ENCODE peak calls at places on chromosomes 12 and 14, in nine cellular contexts. Y, T, V, E, N, J, C, K and H are unnamed samples. For H3K9me3, the result is how much of the 10 kb centered on the place peaks cover.

GRCh38 chr14:94163806-94164205 is 10.3 kb upstream of the PPP4R4 start:
- DNase-seq in Y (no peak), T (no peak), V (no peak), E (no peak), N (no peak), J (no peak), C (no peak), K (no peak), H (no peak)

GRCh38 chr12:107461222-107461980 is 224.2 kb upstream of the PWP1 start:
- DNase-seq in Y (no peak), T (no peak), V (no peak), E (no peak), N (peak), J (no peak), C (peak), K (no peak), H (no peak)

GRCh38 chr12:75660805-75661404 is 149.5 kb upstream of the KRR1 start:
- DNase-seq in Y (no peak), T (no peak), V (no peak), E (no peak), N (no peak), J (no peak), C (peak), K (no peak), H (no peak)

GRCh38 chr12:107732365-107732764 is 28.6 kb downstream of the PRDM4 start:
- DNase-seq in Y (no peak), T (no peak), V (no peak), E (no peak), N (no peak), J (no peak), C (no peak), K (no peak), H (no peak)

GRCh38 chr14:72332054-72332453 is 399.8 kb downstream of the RGS6 start:
- DNase-seq in Y (no peak), T (no peak), V (peak), E (no peak), N (no peak), J (no peak), C (no peak), K (no peak), H (peak)

GRCh38 chr12:12024958-12025682 is 45.6 kb upstream of the BCL2L14 start:
- DNase-seq in Y (no peak), T (no peak), V (no peak), E (no peak), N (no peak), J (no peak), C (no peak), K (no peak), H (no peak)

GRCh38 chr12:72077111-72077820 is 138.6 kb downstream of the TPH2 start:
- DNase-seq in Y (no peak), T (no peak), V (no peak), E (no peak), N (no peak), J (no peak), C (no peak), K (no peak), H (no peak)

GRCh38 chr12:115233891-115234543 is 550.0 kb upstream of the TBX3 start:
- DNase-seq in Y (no peak), T (no peak), V (no peak), E (no peak), N (no peak), J (no peak), C (no peak), K (peak), H (no peak)

GRCh38 chr12:5565933-5566632 is 134.2 kb downstream of the NTF3 start:
- DNase-seq in Y (no peak), T (no peak), V (no peak), E (no peak), N (peak), J (no peak), C (peak), K (no peak), H (no peak)

GRCh38 chr12:62372134-62372533 is 94.5 kb upstream of the MON2 start:
- DNase-seq in Y (no peak), T (no peak), V (no peak), E (no peak), N (no peak), J (no peak), C (no peak), K (no peak), H (no peak)

GRCh38 chr14:76007852-76008251 is 22.3 kb downstream of the IFT43 start:
- DNase-seq in Y (no peak), T (no peak), V (no peak), E (no peak), N (no peak), J (no peak), C (peak), K (no peak), H (no peak)

GRCh38 chr14:104066279-104066678 is 19.2 kb upstream of the ASPG start:
- DNase-seq in Y (no peak), T (no peak), V (no peak), E (no peak), N (no peak), J (no peak), C (no peak), K (no peak), H (no peak)

GRCh38 chr14:61671086-61671485 is 24.2 kb upstream of the HIF1A start:
- DNase-seq in Y (no peak), T (no peak), V (no peak), E (no peak), N (no peak), J (no peak), C (no peak), K (no peak), H (no peak)

GRCh38 chr12:56158926-56159461 is 835 bp downstream of the MYL6 start:
- DNase-seq in Y (peak), T (peak), V (peak), E (no peak), N (peak), J (no peak), C (peak), K (peak), H (peak)

GRCh38 chr12:118544569-118544968 is 168.2 kb downstream of the SUDS3 start:
- DNase-seq in Y (no peak), T (no peak), V (no peak), E (no peak), N (no peak), J (peak), C (peak), K (no peak), H (no peak)

GRCh38 chr14:21454843-21455550 is 926 bp downstream of the CHD8 start:
- DNase-seq in Y (no peak), T (no peak), V (no peak), E (no peak), N (no peak), J (no peak), C (peak), K (no peak), H (no peak)

GRCh38 chr12:71046215-71046614 is 111.6 kb downstream of the TSPAN8 start:
- DNase-seq in Y (no peak), T (no peak), V (no peak), E (no peak), N (no peak), J (no peak), C (peak), K (no peak), H (no peak)

GRCh38 chr14:93183596-93184317 is 940 bp downstream of the MOAP1 start:
- DNase-seq in Y (no peak), T (no peak), V (no peak), E (no peak), N (no peak), J (no peak), C (no peak), K (no peak), H (no peak)

GRCh38 chr14:81594012-81594411 is 60.4 kb upstream of the SEL1L start:
- DNase-seq in Y (no peak), T (peak), V (peak), E (no peak), N (no peak), J (no peak), C (no peak), K (no peak), H (peak)

GRCh38 chr12:34188974-34189373 is 166.7 kb downstream of the ALG10 start:
- DNase-seq in Y (no peak), T (no peak), V (no peak), E (no peak), N (no peak), J (no peak), C (no peak), K (no peak), H (no peak)

GRCh38 chr12:115710104-115710564 is 567.4 kb downstream of the MED13L start:
- DNase-seq in Y (peak), T (peak), V (no peak), E (no peak), N (peak), J (no peak), C (peak), K (no peak), H (peak)

GRCh38 chr14:35140718-35141581 is 18.6 kb downstream of the PRORP start:
- DNase-seq in Y (no peak), T (no peak), V (no peak), E (no peak), N (no peak), J (no peak), C (peak), K (no peak), H (no peak)

GRCh38 chr14:95287176-95287754 is 32.4 kb downstream of the CLMN start:
- DNase-seq in Y (no peak), T (no peak), V (no peak), E (no peak), N (no peak), J (no peak), C (no peak), K (no peak), H (no peak)

GRCh38 chr12:107359382-107359781 is 266.0 kb upstream of the CRY1 start:
- DNase-seq in Y (no peak), T (no peak), V (no peak), E (no peak), N (peak), J (no peak), C (peak), K (no peak), H (no peak)

GRCh38 chr14:79468491-79468890 is 742.8 kb downstream of the DIO2 start:
- DNase-seq in Y (no peak), T (no peak), V (no peak), E (no peak), N (no peak), J (no peak), C (no peak), K (no peak), H (no peak)

GRCh38 chr12:25796523-25797000 is 161.9 kb upstream of the RASSF8 start:
- DNase-seq in Y (no peak), T (no peak), V (no peak), E (no peak), N (no peak), J (no peak), C (peak), K (peak), H (no peak)

GRCh38 chr14:57930241-57930975 is 64.5 kb upstream of the SLC35F4 start:
- DNase-seq in Y (no peak), T (no peak), V (no peak), E (no peak), N (no peak), J (peak), C (no peak), K (no peak), H (no peak)

GRCh38 chr14:67738740-67739504 is 37.2 kb downstream of the RDH12 start:
- DNase-seq in Y (peak), T (peak), V (no peak), E (no peak), N (peak), J (no peak), C (peak), K (no peak), H (peak)

GRCh38 chr14:99670361-99671229 is 13.5 kb upstream of the CYP46A1 start:
- DNase-seq in Y (no peak), T (no peak), V (no peak), E (no peak), N (no peak), J (no peak), C (peak), K (no peak), H (no peak)

GRCh38 chr12:113664224-113664681 is 192.6 kb upstream of the LHX5 start:
- DNase-seq in Y (no peak), T (no peak), V (no peak), E (no peak), N (no peak), J (no peak), C (no peak), K (no peak), H (no peak)

GRCh38 chr14:94113073-94113472 is 2.5 kb downstream of the IFI27 start:
- DNase-seq in Y (peak), T (no peak), V (no peak), E (no peak), N (no peak), J (no peak), C (no peak), K (no peak), H (no peak)

GRCh38 chr14:104118006-104118844 is 20.2 kb upstream of the KIF26A start:
- DNase-seq in Y (peak), T (peak), V (peak), E (no peak), N (no peak), J (no peak), C (no peak), K (no peak), H (peak)

GRCh38 chr14:94000267-94000666 is 3.2 kb downstream of the CCDC197 start:
- DNase-seq in Y (no peak), T (no peak), V (no peak), E (no peak), N (no peak), J (no peak), C (no peak), K (no peak), H (no peak)

GRCh38 chr12:14915736-14916135 is 22.6 kb downstream of the ERP27 start:
- DNase-seq in Y (no peak), T (no peak), V (no peak), E (no peak), N (no peak), J (no peak), C (no peak), K (no peak), H (no peak)
- H3K4me3 ChIP-seq in Y (no peak), T (no peak), V (no peak), E (no peak), N (no peak), J (no peak), C (no peak), K (no peak), H (no peak)

GRCh38 chr12:57586832-57587429 is 4.1 kb upstream of the PIP4K2C start:
- DNase-seq in Y (no peak), T (no peak), V (no peak), E (no peak), N (no peak), J (no peak), C (no peak), K (no peak), H (no peak)

GRCh38 chr12:57586128-57586527 is 4.9 kb upstream of the PIP4K2C start:
- DNase-seq in Y (no peak), T (no peak), V (no peak), E (no peak), N (no peak), J (no peak), C (no peak), K (no peak), H (no peak)

GRCh38 chr12:57584690-57585089 is 6.3 kb upstream of the PIP4K2C start:
- DNase-seq in Y (no peak), T (no peak), V (no peak), E (no peak), N (no peak), J (no peak), C (no peak), K (no peak), H (no peak)

GRCh38 chr12:57584050-57584449 is 6.9 kb upstream of the PIP4K2C start:
- DNase-seq in Y (no peak), T (no peak), V (no peak), E (no peak), N (no peak), J (no peak), C (no peak), K (no peak), H (no peak)

DNA sequence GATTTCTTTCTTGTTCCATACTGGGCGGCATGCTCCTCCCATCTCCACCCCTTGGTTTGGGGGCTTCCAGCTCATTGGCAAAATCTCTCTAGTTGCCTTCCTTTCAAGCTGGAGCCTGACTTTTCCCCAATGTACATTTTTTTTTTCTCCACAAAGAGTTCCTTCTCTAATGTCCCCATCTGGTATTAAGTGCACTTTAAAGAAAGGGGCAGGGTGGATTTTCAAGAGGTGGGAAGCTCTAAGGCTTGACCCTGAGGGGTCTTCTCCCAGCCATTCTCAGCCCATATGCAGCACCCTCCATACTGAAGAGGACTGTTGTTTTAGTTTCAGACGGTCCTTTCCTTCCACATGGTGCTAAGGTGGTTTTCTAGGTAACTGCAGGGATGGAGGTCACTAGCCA is 5.8 kb upstream of the PIP4K2C start:
- DNase-seq in Y (no peak), T (no peak), V (no peak), E (no peak), N (no peak), J (no peak), C (no peak), K (no peak), H (no peak)
- TF ChIP-seq CTCF in Y (no peak), T (no peak), V (no peak), E (no peak), N (no peak), J (no peak), C (no peak), K (no peak), H (no peak)

GRCh38 chr14:36509056-36509917 is 10.7 kb downstream of the NKX2-1 start:
- DNase-seq in Y (no peak), T (no peak), V (no peak), E (no peak), N (no peak), J (no peak), C (no peak), K (no peak), H (no peak)
- H3K9me3 ChIP-seq in Y (under half), T (under half), V (under half), E (under half), N (under half), J (under half), C (under half), K (under half), H (under half)

DNA sequence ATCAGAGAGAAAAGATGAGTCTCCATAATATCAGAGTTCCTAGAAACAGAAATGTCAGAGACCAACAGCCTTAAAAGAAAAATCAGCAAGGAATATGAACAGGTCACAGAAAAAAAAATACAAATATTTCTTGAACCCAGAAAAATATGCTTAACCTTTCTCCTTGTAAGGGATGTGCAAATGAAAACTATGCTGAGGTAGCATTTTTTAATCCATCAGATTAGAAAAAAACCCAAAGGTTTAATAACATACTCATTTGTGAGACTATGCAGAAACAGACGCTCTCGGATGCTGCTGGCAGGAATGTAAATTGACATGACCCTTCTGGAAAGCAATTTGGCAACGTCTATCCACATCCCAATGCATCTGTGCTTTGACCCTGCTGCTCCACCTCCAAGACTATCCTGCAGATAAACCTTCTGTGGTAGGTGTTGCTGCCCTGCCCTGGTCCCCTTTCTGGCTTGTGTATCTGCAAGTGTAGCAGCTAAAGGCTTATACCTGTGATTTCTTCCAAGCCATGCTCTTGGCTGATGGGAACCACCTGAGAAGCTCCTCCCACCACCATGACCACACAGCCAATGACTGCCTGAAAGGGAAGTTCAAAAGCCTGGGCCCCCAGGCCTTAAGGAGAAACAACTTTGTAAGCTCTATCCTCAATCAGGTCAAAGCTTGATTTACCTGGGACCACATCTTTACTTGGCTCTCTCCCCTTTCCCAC is 49.4 kb downstream of the LTBP2 start:
- DNase-seq in Y (no peak), T (peak), V (no peak), E (no peak), N (no peak), J (no peak), C (peak), K (no peak), H (no peak)
- H3K4me3 ChIP-seq in Y (no peak), T (no peak), V (no peak), E (no peak), N (peak), J (no peak), C (peak), K (no peak), H (no peak)

GRCh38 chr14:32977913-32978312 is 39.2 kb downstream of the NPAS3 start:
- DNase-seq in Y (no peak), T (no peak), V (no peak), E (no peak), N (no peak), J (no peak), C (no peak), K (no peak), H (no peak)

GRCh38 chr14:32980887-32981501 is 42.3 kb downstream of the NPAS3 start:
- DNase-seq in Y (no peak), T (no peak), V (no peak), E (no peak), N (no peak), J (no peak), C (no peak), K (no peak), H (no peak)

GRCh38 chr14:32980178-32980886 is 41.7 kb downstream of the NPAS3 start:
- DNase-seq in Y (no peak), T (no peak), V (no peak), E (no peak), N (no peak), J (no peak), C (no peak), K (no peak), H (no peak)

GRCh38 chr14:32984531-32984930 is 45.9 kb downstream of the NPAS3 start:
- DNase-seq in Y (no peak), T (no peak), V (no peak), E (no peak), N (no peak), J (no peak), C (no peak), K (no peak), H (no peak)

GRCh38 chr14:32978691-32979255 is 40.1 kb downstream of the NPAS3 start:
- DNase-seq in Y (no peak), T (no peak), V (no peak), E (no peak), N (no peak), J (no peak), C (no peak), K (no peak), H (no peak)
- TF ChIP-seq CTCF in Y (no peak), T (no peak), V (no peak), E (no peak), N (no peak), J (no peak), C (no peak), K (no peak), H (no peak)

GRCh38 chr12:133180669-133181068 is 626 bp upstream of the ZNF268 start:
- DNase-seq in Y (no peak), T (no peak), V (no peak), E (no peak), N (no peak), J (no peak), C (no peak), K (no peak), H (no peak)

GRCh38 chr12:133174901-133175300 is 6.4 kb upstream of the ZNF268 start:
- DNase-seq in Y (no peak), T (no peak), V (no peak), E (no peak), N (no peak), J (no peak), C (no peak), K (no peak), H (no peak)
- H3K9me3 ChIP-seq in Y (under half), T (under half), V (under half), E (under half), N (under half), J (under half), C (under half), K (under half), H (half or more)

GRCh38 chr14:89910706-89911017 is 43.9 kb downstream of the EFCAB11 start:
- DNase-seq in Y (no peak), T (no peak), V (no peak), E (no peak), N (no peak), J (no peak), C (no peak), K (no peak), H (no peak)

GRCh38 chr14:89909586-89909985 is 44.9 kb downstream of the EFCAB11 start:
- DNase-seq in Y (no peak), T (no peak), V (no peak), E (no peak), N (no peak), J (no peak), C (no peak), K (no peak), H (no peak)

GRCh38 chr14:89908712-89909450 is 45.6 kb downstream of the EFCAB11 start:
- DNase-seq in Y (no peak), T (no peak), V (no peak), E (no peak), N (no peak), J (no peak), C (no peak), K (no peak), H (no peak)

GRCh38 chr14:89912667-89913211 is 41.8 kb downstream of the EFCAB11 start:
- DNase-seq in Y (peak), T (no peak), V (no peak), E (no peak), N (peak), J (no peak), C (peak), K (no peak), H (no peak)

GRCh38 chr14:89911018-89911919 is 43.3 kb downstream of the EFCAB11 start:
- DNase-seq in Y (peak), T (no peak), V (no peak), E (no peak), N (no peak), J (no peak), C (peak), K (peak), H (no peak)
- H3K4me3 ChIP-seq in Y (no peak), T (no peak), V (no peak), E (no peak), N (no peak), J (no peak), C (no peak), K (no peak), H (no peak)

GRCh38 chr12:110704750-110705149 is 15.8 kb upstream of the HVCN1 start:
- DNase-seq in Y (no peak), T (no peak), V (no peak), E (no peak), N (no peak), J (no peak), C (no peak), K (no peak), H (no peak)
- TF ChIP-seq CTCF in Y (no peak), T (no peak), V (no peak), E (no peak), N (peak), J (no peak), C (no peak), K (peak), H (no peak)